ENCODE peak calls at places on chromosomes 3 and 15, in six cellular contexts. One of them, this sample, is unnamed.

GRCh38 chr15:57041416-57041815 is 123.0 kb downstream of the TCF12 start:
- DNase-seq in endodermal cell: no peak
- DNase-seq in activated naive CD4-positive, alpha-beta T cell: no peak
- DNase-seq in mammary epithelial cell: no peak
- DNase-seq in stimulated activated CD4-positive, alpha-beta T cell treated with anti-CD3 and anti-CD28 coated beads, Interleukin-2, amount 100 ng/mL, for 48 hours: no peak
- DNase-seq in mesenchymal stem cell: no peak
- DNase-seq in this sample: no peak

GRCh38 chr3:187072582-187072981 is 66.7 kb downstream of the RPL39L start:
- DNase-seq in stimulated activated CD4-positive, alpha-beta T cell treated with anti-CD3 and anti-CD28 coated beads, Interleukin-2, amount 100 ng/mL, for 48 hours: no peak
- DNase-seq in mammary epithelial cell: no peak
- DNase-seq in endodermal cell: no peak
- DNase-seq in activated naive CD4-positive, alpha-beta T cell: no peak
- DNase-seq in mesenchymal stem cell: no peak
- DNase-seq in this sample: no peak

GRCh38 chr3:167575000-167575399 is 78.7 kb downstream of the WDR49 start:
- DNase-seq in stimulated activated CD4-positive, alpha-beta T cell treated with anti-CD3 and anti-CD28 coated beads, Interleukin-2, amount 100 ng/mL, for 48 hours: no peak
- DNase-seq in mammary epithelial cell: no peak
- DNase-seq in endodermal cell: peak; percentile 81
- DNase-seq in mesenchymal stem cell: no peak
- DNase-seq in activated naive CD4-positive, alpha-beta T cell: no peak
- DNase-seq in this sample: no peak

GRCh38 chr3:52090620-52091468 is 34.5 kb upstream of the DUSP7 start:
- DNase-seq in stimulated activated CD4-positive, alpha-beta T cell treated with anti-CD3 and anti-CD28 coated beads, Interleukin-2, amount 100 ng/mL, for 48 hours: no peak
- DNase-seq in endodermal cell: peak; percentile 65
- DNase-seq in activated naive CD4-positive, alpha-beta T cell: no peak
- DNase-seq in mesenchymal stem cell: peak; percentile 14
- DNase-seq in mammary epithelial cell: no peak
- DNase-seq in this sample: no peak

GRCh38 chr3:8136553-8136952 is 365.1 kb upstream of the LMCD1 start:
- DNase-seq in mesenchymal stem cell: no peak
- DNase-seq in activated naive CD4-positive, alpha-beta T cell: no peak
- DNase-seq in mammary epithelial cell: no peak
- DNase-seq in endodermal cell: no peak
- DNase-seq in stimulated activated CD4-positive, alpha-beta T cell treated with anti-CD3 and anti-CD28 coated beads, Interleukin-2, amount 100 ng/mL, for 48 hours: no peak
- DNase-seq in this sample: no peak

GRCh38 chr3:176167272-176167671 is 1030.0 kb downstream of the TBL1XR1 start:
- DNase-seq in mammary epithelial cell: peak; percentile 32
- DNase-seq in activated naive CD4-positive, alpha-beta T cell: no peak
- DNase-seq in mesenchymal stem cell: no peak
- DNase-seq in endodermal cell: no peak
- DNase-seq in stimulated activated CD4-positive, alpha-beta T cell treated with anti-CD3 and anti-CD28 coated beads, Interleukin-2, amount 100 ng/mL, for 48 hours: no peak
- DNase-seq in this sample: no peak

GRCh38 chr15:90022345-90022744 is 21.2 kb downstream of the ZNF710 start:
- DNase-seq in endodermal cell: peak; percentile 35
- DNase-seq in activated naive CD4-positive, alpha-beta T cell: no peak
- DNase-seq in stimulated activated CD4-positive, alpha-beta T cell treated with anti-CD3 and anti-CD28 coated beads, Interleukin-2, amount 100 ng/mL, for 48 hours: no peak
- DNase-seq in mammary epithelial cell: no peak
- DNase-seq in mesenchymal stem cell: no peak
- DNase-seq in this sample: no peak

GRCh38 chr3:12556243-12556722 is 604 bp upstream of the MKRN2 start:
- DNase-seq in activated naive CD4-positive, alpha-beta T cell: no peak
- DNase-seq in mesenchymal stem cell: no peak
- DNase-seq in stimulated activated CD4-positive, alpha-beta T cell treated with anti-CD3 and anti-CD28 coated beads, Interleukin-2, amount 100 ng/mL, for 48 hours: no peak
- DNase-seq in endodermal cell: no peak
- DNase-seq in mammary epithelial cell: no peak
- DNase-seq in this sample: no peak

GRCh38 chr15:71052356-71052755 is 62.9 kb upstream of the THSD4 start:
- DNase-seq in activated naive CD4-positive, alpha-beta T cell: no peak
- DNase-seq in mesenchymal stem cell: peak; percentile 25
- DNase-seq in endodermal cell: no peak
- DNase-seq in stimulated activated CD4-positive, alpha-beta T cell treated with anti-CD3 and anti-CD28 coated beads, Interleukin-2, amount 100 ng/mL, for 48 hours: no peak
- DNase-seq in mammary epithelial cell: peak; percentile 94
- DNase-seq in this sample: no peak

GRCh38 chr15:85999658-86000057 is 80.0 kb upstream of the AGBL1 start:
- DNase-seq in stimulated activated CD4-positive, alpha-beta T cell treated with anti-CD3 and anti-CD28 coated beads, Interleukin-2, amount 100 ng/mL, for 48 hours: no peak
- DNase-seq in mammary epithelial cell: no peak
- DNase-seq in mesenchymal stem cell: no peak
- DNase-seq in endodermal cell: no peak
- DNase-seq in activated naive CD4-positive, alpha-beta T cell: no peak
- DNase-seq in this sample: no peak

GRCh38 chr3:191139771-191140170 is 59.3 kb upstream of the OSTN start:
- DNase-seq in endodermal cell: no peak
- DNase-seq in mesenchymal stem cell: no peak
- DNase-seq in mammary epithelial cell: no peak
- DNase-seq in stimulated activated CD4-positive, alpha-beta T cell treated with anti-CD3 and anti-CD28 coated beads, Interleukin-2, amount 100 ng/mL, for 48 hours: no peak
- DNase-seq in activated naive CD4-positive, alpha-beta T cell: no peak
- DNase-seq in this sample: peak; percentile 39

GRCh38 chr3:39810647-39811161 is 1.3 kb downstream of the MYRIP start:
- DNase-seq in activated naive CD4-positive, alpha-beta T cell: no peak
- DNase-seq in mesenchymal stem cell: no peak
- DNase-seq in endodermal cell: peak; percentile 56
- DNase-seq in mammary epithelial cell: no peak
- DNase-seq in stimulated activated CD4-positive, alpha-beta T cell treated with anti-CD3 and anti-CD28 coated beads, Interleukin-2, amount 100 ng/mL, for 48 hours: no peak
- DNase-seq in this sample: no peak

GRCh38 chr15:56927816-56928215 is 9.4 kb downstream of the TCF12 start:
- DNase-seq in activated naive CD4-positive, alpha-beta T cell: no peak
- DNase-seq in mesenchymal stem cell: no peak
- DNase-seq in stimulated activated CD4-positive, alpha-beta T cell treated with anti-CD3 and anti-CD28 coated beads, Interleukin-2, amount 100 ng/mL, for 48 hours: no peak
- DNase-seq in endodermal cell: no peak
- DNase-seq in mammary epithelial cell: no peak
- DNase-seq in this sample: no peak

GRCh38 chr3:77536038-77536775 is 496.3 kb downstream of the ROBO2 start:
- DNase-seq in mesenchymal stem cell: no peak
- DNase-seq in activated naive CD4-positive, alpha-beta T cell: no peak
- DNase-seq in endodermal cell: peak; percentile 54
- DNase-seq in mammary epithelial cell: peak; percentile 1
- DNase-seq in stimulated activated CD4-positive, alpha-beta T cell treated with anti-CD3 and anti-CD28 coated beads, Interleukin-2, amount 100 ng/mL, for 48 hours: no peak
- DNase-seq in this sample: no peak

GRCh38 chr3:54951405-54951804 is 23.5 kb upstream of the LRTM1 start:
- DNase-seq in endodermal cell: peak; percentile 89
- DNase-seq in mammary epithelial cell: peak; percentile 17
- DNase-seq in activated naive CD4-positive, alpha-beta T cell: no peak
- DNase-seq in mesenchymal stem cell: peak; percentile 88
- DNase-seq in stimulated activated CD4-positive, alpha-beta T cell treated with anti-CD3 and anti-CD28 coated beads, Interleukin-2, amount 100 ng/mL, for 48 hours: no peak
- DNase-seq in this sample: no peak

GRCh38 chr3:197298858-197299854 is 744 bp upstream of the DLG1 start:
- DNase-seq in activated naive CD4-positive, alpha-beta T cell: peak; percentile 5
- DNase-seq in mammary epithelial cell: peak; percentile 84
- DNase-seq in endodermal cell: peak; percentile 87
- DNase-seq in stimulated activated CD4-positive, alpha-beta T cell treated with anti-CD3 and anti-CD28 coated beads, Interleukin-2, amount 100 ng/mL, for 48 hours: no peak
- DNase-seq in mesenchymal stem cell: peak; percentile 39
- DNase-seq in this sample: no peak

GRCh38 chr15:68609618-68610017 is 30.8 kb downstream of the CORO2B start:
- DNase-seq in endodermal cell: no peak
- DNase-seq in mesenchymal stem cell: peak; percentile 70
- DNase-seq in activated naive CD4-positive, alpha-beta T cell: no peak
- DNase-seq in mammary epithelial cell: no peak
- DNase-seq in stimulated activated CD4-positive, alpha-beta T cell treated with anti-CD3 and anti-CD28 coated beads, Interleukin-2, amount 100 ng/mL, for 48 hours: no peak
- DNase-seq in this sample: no peak

GRCh38 chr3:38460377-38461085 is 6.8 kb downstream of the ACVR2B start:
- DNase-seq in mesenchymal stem cell: no peak
- DNase-seq in activated naive CD4-positive, alpha-beta T cell: no peak
- DNase-seq in endodermal cell: no peak
- DNase-seq in mammary epithelial cell: no peak
- DNase-seq in stimulated activated CD4-positive, alpha-beta T cell treated with anti-CD3 and anti-CD28 coated beads, Interleukin-2, amount 100 ng/mL, for 48 hours: no peak
- DNase-seq in this sample: no peak

GRCh38 chr3:174363256-174363655 is 495.9 kb upstream of the NAALADL2 start:
- DNase-seq in endodermal cell: no peak
- DNase-seq in activated naive CD4-positive, alpha-beta T cell: no peak
- DNase-seq in mammary epithelial cell: no peak
- DNase-seq in mesenchymal stem cell: no peak
- DNase-seq in stimulated activated CD4-positive, alpha-beta T cell treated with anti-CD3 and anti-CD28 coated beads, Interleukin-2, amount 100 ng/mL, for 48 hours: no peak
- DNase-seq in this sample: no peak

GRCh38 chr15:29471757-29472156 is 202.1 kb upstream of the NSMCE3 start:
- DNase-seq in mesenchymal stem cell: no peak
- DNase-seq in endodermal cell: no peak
- DNase-seq in activated naive CD4-positive, alpha-beta T cell: no peak
- DNase-seq in stimulated activated CD4-positive, alpha-beta T cell treated with anti-CD3 and anti-CD28 coated beads, Interleukin-2, amount 100 ng/mL, for 48 hours: no peak
- DNase-seq in mammary epithelial cell: no peak
- DNase-seq in this sample: no peak

GRCh38 chr15:42059661-42060476 is 34.5 kb downstream of the PLA2G4D start:
- DNase-seq in mammary epithelial cell: no peak
- DNase-seq in mesenchymal stem cell: peak; percentile 48
- DNase-seq in stimulated activated CD4-positive, alpha-beta T cell treated with anti-CD3 and anti-CD28 coated beads, Interleukin-2, amount 100 ng/mL, for 48 hours: peak; percentile 82
- DNase-seq in endodermal cell: peak; percentile 92
- DNase-seq in activated naive CD4-positive, alpha-beta T cell: peak; percentile 57
- DNase-seq in this sample: no peak

GRCh38 chr15:44157679-44158078 is 37.4 kb downstream of the FRMD5 start:
- DNase-seq in activated naive CD4-positive, alpha-beta T cell: no peak
- DNase-seq in mesenchymal stem cell: peak; percentile 85
- DNase-seq in endodermal cell: no peak
- DNase-seq in stimulated activated CD4-positive, alpha-beta T cell treated with anti-CD3 and anti-CD28 coated beads, Interleukin-2, amount 100 ng/mL, for 48 hours: no peak
- DNase-seq in mammary epithelial cell: peak; percentile 85
- DNase-seq in this sample: no peak

GRCh38 chr3:101042996-101043686 is 49.9 kb upstream of the ABI3BP start:
- DNase-seq in stimulated activated CD4-positive, alpha-beta T cell treated with anti-CD3 and anti-CD28 coated beads, Interleukin-2, amount 100 ng/mL, for 48 hours: no peak
- DNase-seq in mesenchymal stem cell: peak; percentile 7
- DNase-seq in endodermal cell: no peak
- DNase-seq in activated naive CD4-positive, alpha-beta T cell: no peak
- DNase-seq in mammary epithelial cell: peak; percentile 37
- DNase-seq in this sample: no peak

GRCh38 chr3:76044601-76045600 is 259.6 kb upstream of the ZNF717 start:
- DNase-seq in activated naive CD4-positive, alpha-beta T cell: no peak
- DNase-seq in mesenchymal stem cell: peak; percentile 62
- DNase-seq in mammary epithelial cell: no peak
- DNase-seq in endodermal cell: peak; percentile 76
- DNase-seq in stimulated activated CD4-positive, alpha-beta T cell treated with anti-CD3 and anti-CD28 coated beads, Interleukin-2, amount 100 ng/mL, for 48 hours: peak; percentile 6
- DNase-seq in this sample: no peak

GRCh38 chr15:45631831-45632230 is 3.0 kb upstream of the SQOR start:
- DNase-seq in mammary epithelial cell: peak; percentile 67
- DNase-seq in activated naive CD4-positive, alpha-beta T cell: no peak
- DNase-seq in stimulated activated CD4-positive, alpha-beta T cell treated with anti-CD3 and anti-CD28 coated beads, Interleukin-2, amount 100 ng/mL, for 48 hours: no peak
- DNase-seq in endodermal cell: no peak
- DNase-seq in mesenchymal stem cell: peak; percentile 44
- DNase-seq in this sample: no peak

GRCh38 chr15:65054333-65055200 is 9.4 kb downstream of the SLC51B start:
- DNase-seq in mesenchymal stem cell: peak; percentile 73
- DNase-seq in endodermal cell: peak; percentile 94
- DNase-seq in activated naive CD4-positive, alpha-beta T cell: peak; percentile 13
- DNase-seq in mammary epithelial cell: peak; percentile 46
- DNase-seq in stimulated activated CD4-positive, alpha-beta T cell treated with anti-CD3 and anti-CD28 coated beads, Interleukin-2, amount 100 ng/mL, for 48 hours: peak; percentile 66
- DNase-seq in this sample: no peak

GRCh38 chr15:43828061-43828657 is 1.4 kb downstream of the WDR76 start:
- DNase-seq in endodermal cell: no peak
- DNase-seq in stimulated activated CD4-positive, alpha-beta T cell treated with anti-CD3 and anti-CD28 coated beads, Interleukin-2, amount 100 ng/mL, for 48 hours: peak; percentile 13
- DNase-seq in activated naive CD4-positive, alpha-beta T cell: no peak
- DNase-seq in mammary epithelial cell: no peak
- DNase-seq in mesenchymal stem cell: peak; percentile 31
- DNase-seq in this sample: no peak

GRCh38 chr3:4749567-4750002 is 229.7 kb upstream of the BHLHE40 start:
- DNase-seq in mesenchymal stem cell: no peak
- DNase-seq in activated naive CD4-positive, alpha-beta T cell: no peak
- DNase-seq in stimulated activated CD4-positive, alpha-beta T cell treated with anti-CD3 and anti-CD28 coated beads, Interleukin-2, amount 100 ng/mL, for 48 hours: no peak
- DNase-seq in endodermal cell: no peak
- DNase-seq in mammary epithelial cell: no peak
- DNase-seq in this sample: no peak

GRCh38 chr3:148631124-148631903 is 66.4 kb upstream of the AGTR1 start:
- DNase-seq in endodermal cell: peak; percentile 74
- DNase-seq in mesenchymal stem cell: no peak
- DNase-seq in activated naive CD4-positive, alpha-beta T cell: no peak
- DNase-seq in mammary epithelial cell: no peak
- DNase-seq in stimulated activated CD4-positive, alpha-beta T cell treated with anti-CD3 and anti-CD28 coated beads, Interleukin-2, amount 100 ng/mL, for 48 hours: no peak
- DNase-seq in this sample: no peak

GRCh38 chr3:13148561-13149330 is 75.5 kb upstream of the IQSEC1 start:
- DNase-seq in activated naive CD4-positive, alpha-beta T cell: no peak
- DNase-seq in mammary epithelial cell: no peak
- DNase-seq in stimulated activated CD4-positive, alpha-beta T cell treated with anti-CD3 and anti-CD28 coated beads, Interleukin-2, amount 100 ng/mL, for 48 hours: no peak
- DNase-seq in mesenchymal stem cell: no peak
- DNase-seq in endodermal cell: peak; percentile 39
- DNase-seq in this sample: no peak

GRCh38 chr3:27729748-27730611 is 7.9 kb upstream of the EOMES start:
- DNase-seq in mesenchymal stem cell: no peak
- DNase-seq in stimulated activated CD4-positive, alpha-beta T cell treated with anti-CD3 and anti-CD28 coated beads, Interleukin-2, amount 100 ng/mL, for 48 hours: no peak
- DNase-seq in mammary epithelial cell: no peak
- DNase-seq in endodermal cell: peak; percentile 85
- DNase-seq in activated naive CD4-positive, alpha-beta T cell: no peak
- DNase-seq in this sample: no peak

GRCh38 chr3:128804017-128804816 is 75.2 kb upstream of the ACAD9 start:
- DNase-seq in endodermal cell: no peak
- DNase-seq in stimulated activated CD4-positive, alpha-beta T cell treated with anti-CD3 and anti-CD28 coated beads, Interleukin-2, amount 100 ng/mL, for 48 hours: peak; percentile 34
- DNase-seq in activated naive CD4-positive, alpha-beta T cell: no peak
- DNase-seq in mammary epithelial cell: no peak
- DNase-seq in mesenchymal stem cell: peak; percentile 80
- DNase-seq in this sample: peak; percentile 79

GRCh38 chr15:71581406-71581930 is 228.9 kb upstream of the NR2E3 start:
- DNase-seq in activated naive CD4-positive, alpha-beta T cell: no peak
- DNase-seq in stimulated activated CD4-positive, alpha-beta T cell treated with anti-CD3 and anti-CD28 coated beads, Interleukin-2, amount 100 ng/mL, for 48 hours: no peak
- DNase-seq in mammary epithelial cell: no peak
- DNase-seq in endodermal cell: no peak
- DNase-seq in mesenchymal stem cell: no peak
- DNase-seq in this sample: no peak

GRCh38 chr3:25143356-25143704 is 284.7 kb upstream of the RARB start:
- DNase-seq in activated naive CD4-positive, alpha-beta T cell: no peak
- DNase-seq in endodermal cell: peak; percentile 72
- DNase-seq in mammary epithelial cell: peak; percentile 11
- DNase-seq in stimulated activated CD4-positive, alpha-beta T cell treated with anti-CD3 and anti-CD28 coated beads, Interleukin-2, amount 100 ng/mL, for 48 hours: no peak
- DNase-seq in mesenchymal stem cell: no peak
- DNase-seq in this sample: no peak

GRCh38 chr3:115488410-115488809 is 134.9 kb upstream of the GAP43 start:
- DNase-seq in mesenchymal stem cell: no peak
- DNase-seq in mammary epithelial cell: no peak
- DNase-seq in endodermal cell: no peak
- DNase-seq in stimulated activated CD4-positive, alpha-beta T cell treated with anti-CD3 and anti-CD28 coated beads, Interleukin-2, amount 100 ng/mL, for 48 hours: no peak
- DNase-seq in activated naive CD4-positive, alpha-beta T cell: no peak
- DNase-seq in this sample: no peak

GRCh38 chr3:37492977-37493471 is 318.6 kb upstream of the LRRFIP2 start:
- DNase-seq in mammary epithelial cell: peak; percentile 35
- DNase-seq in stimulated activated CD4-positive, alpha-beta T cell treated with anti-CD3 and anti-CD28 coated beads, Interleukin-2, amount 100 ng/mL, for 48 hours: no peak
- DNase-seq in endodermal cell: no peak
- DNase-seq in activated naive CD4-positive, alpha-beta T cell: no peak
- DNase-seq in mesenchymal stem cell: peak; percentile 29
- DNase-seq in this sample: no peak

GRCh38 chr3:142947799-142948575 is 15.5 kb downstream of the PAQR9 start:
- DNase-seq in mesenchymal stem cell: no peak
- DNase-seq in stimulated activated CD4-positive, alpha-beta T cell treated with anti-CD3 and anti-CD28 coated beads, Interleukin-2, amount 100 ng/mL, for 48 hours: peak; percentile 6
- DNase-seq in endodermal cell: no peak
- DNase-seq in mammary epithelial cell: peak; percentile 31
- DNase-seq in activated naive CD4-positive, alpha-beta T cell: no peak
- DNase-seq in this sample: no peak

GRCh38 chr3:39013289-39013688 is 38.5 kb downstream of the SCN11A start:
- DNase-seq in mesenchymal stem cell: peak; percentile 21
- DNase-seq in stimulated activated CD4-positive, alpha-beta T cell treated with anti-CD3 and anti-CD28 coated beads, Interleukin-2, amount 100 ng/mL, for 48 hours: no peak
- DNase-seq in endodermal cell: peak; percentile 84
- DNase-seq in activated naive CD4-positive, alpha-beta T cell: no peak
- DNase-seq in mammary epithelial cell: peak; percentile 55
- DNase-seq in this sample: no peak

GRCh38 chr3:48553886-48554845 is 2.4 kb downstream of the PFKFB4 start:
- DNase-seq in endodermal cell: no peak
- DNase-seq in stimulated activated CD4-positive, alpha-beta T cell treated with anti-CD3 and anti-CD28 coated beads, Interleukin-2, amount 100 ng/mL, for 48 hours: no peak
- DNase-seq in mammary epithelial cell: peak; percentile 61
- DNase-seq in mesenchymal stem cell: no peak
- DNase-seq in activated naive CD4-positive, alpha-beta T cell: no peak
- DNase-seq in this sample: no peak